ENCODE peak calls at places on chromosomes 6 and 20, in seven cellular contexts. One of them, this sample, is unnamed.

GRCh38 chr6:166500246-166500645 is 86.2 kb downstream of the RAMACL start:
- DNase-seq in GM12878: no peak
- DNase-seq in heart left ventricle: no peak
- DNase-seq in upper lobe of right lung: no peak
- DNase-seq in neural progenitor cell: no peak
- DNase-seq in adrenal gland: no peak
- DNase-seq in body of pancreas: no peak
- DNase-seq in this sample: no peak

GRCh38 chr6:122792796-122793195 is 3.7 kb downstream of the SMPDL3A start:
- DNase-seq in GM12878: no peak
- DNase-seq in heart left ventricle: no peak
- DNase-seq in upper lobe of right lung: no peak
- DNase-seq in neural progenitor cell: no peak
- DNase-seq in adrenal gland: no peak
- DNase-seq in body of pancreas: no peak
- DNase-seq in this sample: no peak

GRCh38 chr20:35359335-35359997 is 52.3 kb downstream of the UQCC1 start:
- DNase-seq in GM12878: no peak
- DNase-seq in heart left ventricle: no peak
- DNase-seq in upper lobe of right lung: no peak
- DNase-seq in neural progenitor cell: no peak
- DNase-seq in adrenal gland: no peak
- DNase-seq in body of pancreas: no peak
- DNase-seq in this sample: no peak

GRCh38 chr6:153063936-153064335 is 61.4 kb upstream of the MTRF1L start:
- DNase-seq in GM12878: no peak
- DNase-seq in heart left ventricle: no peak
- DNase-seq in upper lobe of right lung: no peak
- DNase-seq in neural progenitor cell: no peak
- DNase-seq in adrenal gland: no peak
- DNase-seq in body of pancreas: no peak
- DNase-seq in this sample: no peak

GRCh38 chr6:165987483-165988305 is 180.0 kb downstream of the TBXT start:
- DNase-seq in GM12878: no peak
- DNase-seq in heart left ventricle: peak; percentile 88
- DNase-seq in upper lobe of right lung: no peak
- DNase-seq in neural progenitor cell: peak; percentile 85
- DNase-seq in adrenal gland: peak; percentile 91
- DNase-seq in body of pancreas: peak; percentile 55
- DNase-seq in this sample: no peak

GRCh38 chr6:8269094-8269493 is 166.3 kb downstream of the SLC35B3 start:
- DNase-seq in GM12878: no peak
- DNase-seq in heart left ventricle: no peak
- DNase-seq in upper lobe of right lung: no peak
- DNase-seq in neural progenitor cell: no peak
- DNase-seq in adrenal gland: no peak
- DNase-seq in body of pancreas: no peak
- DNase-seq in this sample: no peak

GRCh38 chr6:77456531-77457248 is 6.6 kb downstream of the HTR1B start:
- DNase-seq in GM12878: no peak
- DNase-seq in heart left ventricle: peak; percentile 18
- DNase-seq in upper lobe of right lung: no peak
- DNase-seq in neural progenitor cell: no peak
- DNase-seq in adrenal gland: no peak
- DNase-seq in body of pancreas: no peak
- DNase-seq in this sample: peak; percentile 95

GRCh38 chr6:44462335-44462734 is 74.8 kb downstream of the CDC5L start:
- DNase-seq in GM12878: no peak
- DNase-seq in heart left ventricle: no peak
- DNase-seq in upper lobe of right lung: no peak
- DNase-seq in neural progenitor cell: no peak
- DNase-seq in adrenal gland: no peak
- DNase-seq in body of pancreas: no peak
- DNase-seq in this sample: no peak

GRCh38 chr6:117908246-117909107 is 1.4 kb downstream of the SLC35F1 start:
- DNase-seq in GM12878: no peak
- DNase-seq in heart left ventricle: no peak
- DNase-seq in upper lobe of right lung: no peak
- DNase-seq in neural progenitor cell: peak; percentile 52
- DNase-seq in adrenal gland: no peak
- DNase-seq in body of pancreas: peak; percentile 18
- DNase-seq in this sample: no peak

GRCh38 chr20:39016076-39016475 is 53.9 kb downstream of the DHX35 start:
- DNase-seq in GM12878: no peak
- DNase-seq in heart left ventricle: no peak
- DNase-seq in upper lobe of right lung: no peak
- DNase-seq in neural progenitor cell: no peak
- DNase-seq in adrenal gland: no peak
- DNase-seq in body of pancreas: no peak
- DNase-seq in this sample: peak; percentile 64

GRCh38 chr20:663315-664090 is 10.5 kb upstream of the SRXN1 start:
- DNase-seq in GM12878: no peak
- DNase-seq in heart left ventricle: no peak
- DNase-seq in upper lobe of right lung: no peak
- DNase-seq in neural progenitor cell: peak; percentile 26
- DNase-seq in adrenal gland: no peak
- DNase-seq in body of pancreas: no peak
- DNase-seq in this sample: no peak

GRCh38 chr20:662289-663192 is 9.5 kb upstream of the SRXN1 start:
- DNase-seq in GM12878: no peak
- DNase-seq in heart left ventricle: no peak
- DNase-seq in upper lobe of right lung: no peak
- DNase-seq in neural progenitor cell: no peak
- DNase-seq in adrenal gland: no peak
- DNase-seq in body of pancreas: no peak
- DNase-seq in this sample: no peak

GRCh38 chr20:664151-664550 is 11.2 kb upstream of the SRXN1 start:
- DNase-seq in GM12878: no peak
- DNase-seq in heart left ventricle: no peak
- DNase-seq in upper lobe of right lung: no peak
- DNase-seq in neural progenitor cell: no peak
- DNase-seq in adrenal gland: no peak
- DNase-seq in body of pancreas: no peak
- DNase-seq in this sample: no peak

GRCh38 chr20:658731-659291 is 5.8 kb upstream of the SRXN1 start:
- DNase-seq in GM12878: no peak
- DNase-seq in heart left ventricle: no peak
- DNase-seq in upper lobe of right lung: no peak
- DNase-seq in neural progenitor cell: no peak
- DNase-seq in adrenal gland: no peak
- DNase-seq in body of pancreas: no peak
- DNase-seq in this sample: no peak

DNA sequence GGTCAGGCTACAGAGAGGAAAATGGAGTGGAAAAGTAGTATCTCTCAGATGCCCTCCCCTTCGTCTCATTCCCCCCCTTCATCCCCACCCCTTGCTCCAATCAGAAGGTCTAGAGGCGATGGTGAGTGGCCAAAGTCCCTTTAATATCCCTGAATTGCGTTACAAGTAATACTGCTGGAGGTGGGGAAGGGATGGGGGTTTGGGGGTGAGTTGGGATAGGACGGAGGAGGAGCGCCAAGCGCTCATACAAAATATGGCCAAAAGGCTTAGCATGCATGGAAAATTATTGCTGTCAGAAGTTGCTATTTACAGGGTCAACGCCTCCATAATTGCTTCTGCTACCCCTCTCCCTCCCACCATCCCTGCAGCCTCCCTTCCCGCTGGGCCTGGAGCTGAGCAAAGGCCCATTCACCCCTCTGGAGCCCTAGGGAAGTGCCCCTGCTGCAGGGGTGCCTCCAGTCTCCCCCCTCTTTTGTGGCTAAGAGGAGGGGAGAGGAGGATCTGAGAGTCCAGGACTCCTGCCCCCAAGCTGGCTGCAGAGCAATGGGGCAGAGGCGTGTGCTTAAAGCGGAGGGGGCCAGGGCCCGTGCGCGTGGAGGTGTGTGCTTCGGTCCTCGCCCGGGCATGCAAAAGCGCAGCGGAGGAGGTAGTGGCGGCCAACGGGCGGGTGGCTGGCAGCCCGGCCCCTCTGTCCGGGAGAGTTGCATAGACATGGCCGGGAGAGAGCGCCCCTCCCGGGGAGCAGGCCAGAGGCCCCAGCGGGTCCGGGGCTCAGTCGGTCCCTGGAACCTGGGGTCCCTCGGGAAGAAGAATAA is 8.7 kb upstream of the SRXN1 start:
- DNase-seq in GM12878: no peak
- DNase-seq in heart left ventricle: no peak
- DNase-seq in upper lobe of right lung: no peak
- DNase-seq in neural progenitor cell: peak; percentile 49
- DNase-seq in adrenal gland: no peak
- DNase-seq in body of pancreas: no peak
- DNase-seq in this sample: peak; percentile 25
- H3K4me3 ChIP-seq in GM12878: no peak overlapping the region
- H3K4me3 ChIP-seq in heart left ventricle: no peak overlapping the region
- H3K4me3 ChIP-seq in upper lobe of right lung: no peak overlapping the region
- H3K4me3 ChIP-seq in neural progenitor cell: peak overlapping the region; percentile 4
- H3K4me3 ChIP-seq in adrenal gland: no peak overlapping the region
- H3K4me3 ChIP-seq in body of pancreas: no peak overlapping the region
- H3K4me3 ChIP-seq in this sample: peak overlapping the region; percentile 17

GRCh38 chr6:159254186-159254585 is 85.0 kb downstream of the FNDC1 start:
- DNase-seq in GM12878: no peak
- DNase-seq in heart left ventricle: no peak
- DNase-seq in upper lobe of right lung: no peak
- DNase-seq in neural progenitor cell: no peak
- DNase-seq in adrenal gland: no peak
- DNase-seq in body of pancreas: no peak
- DNase-seq in this sample: no peak

GRCh38 chr6:159250633-159251032 is 81.4 kb downstream of the FNDC1 start:
- DNase-seq in GM12878: no peak
- DNase-seq in heart left ventricle: no peak
- DNase-seq in upper lobe of right lung: no peak
- DNase-seq in neural progenitor cell: no peak
- DNase-seq in adrenal gland: no peak
- DNase-seq in body of pancreas: no peak
- DNase-seq in this sample: no peak

GRCh38 chr6:159256128-159256527 is 86.9 kb downstream of the FNDC1 start:
- DNase-seq in GM12878: no peak
- DNase-seq in heart left ventricle: no peak
- DNase-seq in upper lobe of right lung: no peak
- DNase-seq in neural progenitor cell: no peak
- DNase-seq in adrenal gland: no peak
- DNase-seq in body of pancreas: no peak
- DNase-seq in this sample: no peak

GRCh38 chr6:159255434-159255951 is 86.3 kb downstream of the FNDC1 start:
- DNase-seq in GM12878: no peak
- DNase-seq in heart left ventricle: no peak
- DNase-seq in upper lobe of right lung: no peak
- DNase-seq in neural progenitor cell: no peak
- DNase-seq in adrenal gland: no peak
- DNase-seq in body of pancreas: no peak
- DNase-seq in this sample: peak; percentile 58

GRCh38 chr6:159252955-159253508 is 83.8 kb downstream of the FNDC1 start:
- DNase-seq in GM12878: peak; percentile 2
- DNase-seq in heart left ventricle: no peak
- DNase-seq in upper lobe of right lung: no peak
- DNase-seq in neural progenitor cell: peak; percentile 68
- DNase-seq in adrenal gland: peak; percentile 35
- DNase-seq in body of pancreas: no peak
- DNase-seq in this sample: peak; percentile 96
- TF ChIP-seq CTCF in GM12878: peak; percentile 47
- TF ChIP-seq CTCF in heart left ventricle: no peak
- TF ChIP-seq CTCF in upper lobe of right lung: peak; percentile 54
- TF ChIP-seq CTCF in neural progenitor cell: peak; percentile 72
- TF ChIP-seq CTCF in adrenal gland: peak; percentile 41
- TF ChIP-seq CTCF in body of pancreas: peak; percentile 42
- TF ChIP-seq CTCF in this sample: peak; percentile 70

GRCh38 chr20:37205130-37205529 is 25.8 kb upstream of the MROH8 start:
- DNase-seq in GM12878: no peak
- DNase-seq in heart left ventricle: no peak
- DNase-seq in upper lobe of right lung: no peak
- DNase-seq in neural progenitor cell: peak; percentile 70
- DNase-seq in adrenal gland: no peak
- DNase-seq in body of pancreas: peak; percentile 0
- DNase-seq in this sample: no peak
- H3K36me3 ChIP-seq in GM12878: peaks cover 54% of the 10 kb centered on the region
- H3K36me3 ChIP-seq in heart left ventricle: peaks cover 98% of the 10 kb centered on the region
- H3K36me3 ChIP-seq in upper lobe of right lung: peaks cover 95% of the 10 kb centered on the region
- H3K36me3 ChIP-seq in neural progenitor cell: peaks cover 39% of the 10 kb centered on the region
- H3K36me3 ChIP-seq in adrenal gland: peaks cover 80% of the 10 kb centered on the region
- H3K36me3 ChIP-seq in body of pancreas: peaks cover 36% of the 10 kb centered on the region
- H3K36me3 ChIP-seq in this sample: peaks cover 24% of the 10 kb centered on the region

GRCh38 chr6:33516726-33517125 is 62.4 kb downstream of the ZBTB9 start:
- DNase-seq in GM12878: no peak
- DNase-seq in heart left ventricle: no peak
- DNase-seq in upper lobe of right lung: no peak
- DNase-seq in neural progenitor cell: no peak
- DNase-seq in adrenal gland: no peak
- DNase-seq in body of pancreas: no peak
- DNase-seq in this sample: no peak

GRCh38 chr6:33521790-33522091 is 58.3 kb downstream of the BAK1 start:
- DNase-seq in GM12878: no peak
- DNase-seq in heart left ventricle: no peak
- DNase-seq in upper lobe of right lung: no peak
- DNase-seq in neural progenitor cell: no peak
- DNase-seq in adrenal gland: no peak
- DNase-seq in body of pancreas: no peak
- DNase-seq in this sample: no peak
- H3K4me3 ChIP-seq in GM12878: no peak overlapping the region
- H3K4me3 ChIP-seq in heart left ventricle: no peak overlapping the region
- H3K4me3 ChIP-seq in upper lobe of right lung: no peak overlapping the region
- H3K4me3 ChIP-seq in neural progenitor cell: no peak overlapping the region
- H3K4me3 ChIP-seq in adrenal gland: no peak overlapping the region
- H3K4me3 ChIP-seq in body of pancreas: no peak overlapping the region
- H3K4me3 ChIP-seq in this sample: no peak overlapping the region

GRCh38 chr6:7261030-7261841 is 51.8 kb downstream of the SSR1 start:
- DNase-seq in GM12878: no peak
- DNase-seq in heart left ventricle: peak; percentile 89
- DNase-seq in upper lobe of right lung: peak; percentile 92
- DNase-seq in neural progenitor cell: peak; percentile 96
- DNase-seq in adrenal gland: peak; percentile 90
- DNase-seq in body of pancreas: peak; percentile 85
- DNase-seq in this sample: peak; percentile 85
- TF ChIP-seq CTCF in GM12878: no peak
- TF ChIP-seq CTCF in heart left ventricle: no peak
- TF ChIP-seq CTCF in upper lobe of right lung: no peak
- TF ChIP-seq CTCF in neural progenitor cell: no peak
- TF ChIP-seq CTCF in adrenal gland: no peak
- TF ChIP-seq CTCF in body of pancreas: no peak
- TF ChIP-seq CTCF in this sample: no peak